ENCODE peak calls at places on chromosomes 5 and 9, in nine cellular contexts. R is stimulated activated CD4-positive, alpha-beta T cell treated with anti-CD3 and anti-CD28 coated beads, Interleukin-2, amount 100 ng/mL, for 4 hours; V is neural crest cell; O is T-helper 2 cell; Y is astrocyte of the spinal cord; T is activated T-cell treated with anti-CD3 and anti-CD28 coated beads for 1 hour; Q is astrocyte; Z is heart left ventricle; I is cardiac fibroblast. D is an unnamed sample.

GRCh38 chr5:150271923-150272322 is 17.6 kb downstream of the CAMK2A start:
- DNase-seq in O (no peak), Q (no peak), T (no peak), R (no peak), V (no peak), Z (no peak), I (no peak), Y (no peak), D (no peak)

GRCh38 chr9:124835026-124835501 is 18.2 kb upstream of the WDR38 start:
- DNase-seq in R (no peak), I (peak; percentile 91), O (no peak), Z (peak; percentile 91), T (no peak), Y (peak; percentile 89), V (no peak), Q (peak; percentile 70), D (peak; percentile 82)

GRCh38 chr5:1172670-1173404 is 28.6 kb upstream of the SLC6A19 start:
- DNase-seq in Y (no peak), R (no peak), I (no peak), Z (no peak), O (peak; percentile 42), V (no peak), T (peak; percentile 14), Q (no peak), D (no peak)

GRCh38 chr5:29697786-29698414 is 1495.6 kb upstream of the CDH6 start:
- DNase-seq in Z (no peak), I (no peak), Q (no peak), R (no peak), T (no peak), V (no peak), Y (no peak), O (no peak), D (peak; percentile 0)

GRCh38 chr5:139058121-139058520 is 140.0 kb downstream of the SIL1 start:
- DNase-seq in V (no peak), I (peak; percentile 46), R (no peak), O (no peak), Y (peak; percentile 52), Z (no peak), T (no peak), Q (peak; percentile 73), D (peak; percentile 86)

GRCh38 chr5:96968074-96968473 is 32.2 kb downstream of the LNPEP start:
- DNase-seq in Z (no peak), T (no peak), R (no peak), O (no peak), I (peak; percentile 57), Q (peak; percentile 68), V (no peak), Y (peak; percentile 63), D (peak; percentile 49)

GRCh38 chr5:150694638-150695037 is 6.2 kb downstream of the RBM22 start:
- DNase-seq in T (no peak), Z (no peak), I (peak; percentile 46), Q (peak; percentile 79), V (no peak), Y (no peak), O (no peak), R (no peak), D (peak; percentile 92)

GRCh38 chr5:73300520-73301207 is 127.7 kb downstream of the TMEM174 start:
- DNase-seq in O (no peak), Q (no peak), R (no peak), T (no peak), Y (no peak), I (peak; percentile 34), Z (no peak), V (no peak), D (no peak)

GRCh38 chr5:180618830-180619562 is 27.7 kb upstream of the SCGB3A1 start:
- DNase-seq in Z (no peak), I (peak; percentile 55), T (peak; percentile 13), Q (peak; percentile 56), V (peak; percentile 65), Y (peak; percentile 36), O (peak; percentile 61), R (peak; percentile 11), D (peak; percentile 30)

GRCh38 chr9:68502279-68502678 is 38.4 kb downstream of the TMEM252 start:
- DNase-seq in V (no peak), Y (no peak), Q (no peak), I (no peak), T (no peak), Z (no peak), R (no peak), O (no peak), D (no peak)

GRCh38 chr5:3194141-3194540 is 401.5 kb upstream of the IRX1 start:
- DNase-seq in Q (no peak), I (no peak), Z (no peak), Y (no peak), T (no peak), V (no peak), R (no peak), O (no peak), D (no peak)

GRCh38 chr9:89497181-89497963 is 541 bp downstream of the SEMA4D start:
- DNase-seq in O (peak; percentile 73), Q (no peak), Z (no peak), Y (no peak), T (no peak), R (no peak), I (no peak), V (peak; percentile 10), D (no peak)

GRCh38 chr9:4667681-4668080 is 1.4 kb upstream of the SPATA6L start:
- DNase-seq in V (no peak), Y (no peak), R (no peak), I (no peak), O (no peak), Q (no peak), T (no peak), Z (no peak), D (no peak)

GRCh38 chr9:119477197-119477596 is 108.0 kb upstream of the BRINP1 start:
- DNase-seq in I (no peak), R (no peak), Q (no peak), O (no peak), Z (no peak), Y (no peak), T (no peak), V (no peak), D (no peak)

GRCh38 chr5:180178516-180179398 is 30.3 kb downstream of the RASGEF1C start:
- DNase-seq in V (no peak), Q (no peak), T (no peak), Z (no peak), O (no peak), Y (no peak), R (no peak), I (no peak), D (no peak)